ENCODE peak calls at places on chromosomes 13 and 19, in eight cellular contexts. One of them, this sample, is unnamed.

GRCh38 chr19:31220540-31220939 is 128.7 kb downstream of the TSHZ3 start:
- DNase-seq in AG09309: no peak
- DNase-seq in BE2C: peak
- DNase-seq in adrenal gland: no peak
- DNase-seq in IMR-90: no peak
- DNase-seq in uterus: no peak
- DNase-seq in AG04450: no peak
- DNase-seq in fibroblast of mammary gland: peak
- DNase-seq in this sample: peak

GRCh38 chr13:48567521-48568331 is 34.8 kb upstream of the RCBTB2 start:
- DNase-seq in AG09309: no peak
- DNase-seq in BE2C: no peak
- DNase-seq in adrenal gland: peak
- DNase-seq in IMR-90: no peak
- DNase-seq in uterus: no peak
- DNase-seq in AG04450: no peak
- DNase-seq in fibroblast of mammary gland: peak
- DNase-seq in this sample: peak

GRCh38 chr19:23070353-23070781 is 46.5 kb upstream of the ZNF730 start:
- DNase-seq in AG09309: no peak
- DNase-seq in BE2C: peak
- DNase-seq in adrenal gland: no peak
- DNase-seq in IMR-90: peak
- DNase-seq in uterus: peak
- DNase-seq in AG04450: no peak
- DNase-seq in fibroblast of mammary gland: peak
- DNase-seq in this sample: peak

GRCh38 chr13:33217256-33217655 is 68.3 kb downstream of the STARD13 start:
- DNase-seq in AG09309: no peak
- DNase-seq in BE2C: peak
- DNase-seq in adrenal gland: no peak
- DNase-seq in IMR-90: no peak
- DNase-seq in uterus: no peak
- DNase-seq in AG04450: no peak
- DNase-seq in fibroblast of mammary gland: no peak
- DNase-seq in this sample: peak

GRCh38 chr13:50386527-50387123 is 371.4 kb downstream of the KCNRG start:
- DNase-seq in AG09309: peak
- DNase-seq in BE2C: peak
- DNase-seq in adrenal gland: no peak
- DNase-seq in IMR-90: peak
- DNase-seq in uterus: peak
- DNase-seq in AG04450: peak
- DNase-seq in fibroblast of mammary gland: peak
- DNase-seq in this sample: no peak

GRCh38 chr13:91133941-91134772 is 213.3 kb upstream of the MIR17HG start:
- DNase-seq in AG09309: peak
- DNase-seq in BE2C: peak
- DNase-seq in adrenal gland: peak
- DNase-seq in IMR-90: peak
- DNase-seq in uterus: no peak
- DNase-seq in AG04450: peak
- DNase-seq in fibroblast of mammary gland: peak
- DNase-seq in this sample: peak

GRCh38 chr13:25468330-25469178 is 96.8 kb downstream of the ATP8A2 start:
- DNase-seq in AG09309: no peak
- DNase-seq in BE2C: peak
- DNase-seq in adrenal gland: no peak
- DNase-seq in IMR-90: no peak
- DNase-seq in uterus: no peak
- DNase-seq in AG04450: no peak
- DNase-seq in fibroblast of mammary gland: no peak
- DNase-seq in this sample: peak

GRCh38 chr19:53608381-53608780 is 23.4 kb upstream of the DPRX start:
- DNase-seq in AG09309: no peak
- DNase-seq in BE2C: no peak
- DNase-seq in adrenal gland: no peak
- DNase-seq in IMR-90: no peak
- DNase-seq in uterus: no peak
- DNase-seq in AG04450: no peak
- DNase-seq in fibroblast of mammary gland: no peak
- DNase-seq in this sample: no peak

GRCh38 chr13:33640832-33641231 is 177.1 kb upstream of the RFC3 start:
- DNase-seq in AG09309: no peak
- DNase-seq in BE2C: no peak
- DNase-seq in adrenal gland: no peak
- DNase-seq in IMR-90: peak
- DNase-seq in uterus: no peak
- DNase-seq in AG04450: no peak
- DNase-seq in fibroblast of mammary gland: peak
- DNase-seq in this sample: peak

GRCh38 chr13:108897955-108898354 is 268.5 kb downstream of the MYO16 start:
- DNase-seq in AG09309: no peak
- DNase-seq in BE2C: no peak
- DNase-seq in adrenal gland: no peak
- DNase-seq in IMR-90: peak
- DNase-seq in uterus: no peak
- DNase-seq in AG04450: no peak
- DNase-seq in fibroblast of mammary gland: peak
- DNase-seq in this sample: no peak

GRCh38 chr19:41377977-41378707 is 1.8 kb downstream of the TMEM91 start:
- DNase-seq in AG09309: no peak
- DNase-seq in BE2C: peak
- DNase-seq in adrenal gland: no peak
- DNase-seq in IMR-90: no peak
- DNase-seq in uterus: peak
- DNase-seq in AG04450: no peak
- DNase-seq in fibroblast of mammary gland: no peak
- DNase-seq in this sample: no peak

GRCh38 chr19:28601723-28602440 is 611.1 kb downstream of the UQCRFS1 start:
- DNase-seq in AG09309: no peak
- DNase-seq in BE2C: no peak
- DNase-seq in adrenal gland: no peak
- DNase-seq in IMR-90: no peak
- DNase-seq in uterus: no peak
- DNase-seq in AG04450: no peak
- DNase-seq in fibroblast of mammary gland: no peak
- DNase-seq in this sample: no peak

GRCh38 chr13:79483302-79483701 is 2.3 kb downstream of the NDFIP2 start:
- DNase-seq in AG09309: peak
- DNase-seq in BE2C: no peak
- DNase-seq in adrenal gland: no peak
- DNase-seq in IMR-90: peak
- DNase-seq in uterus: no peak
- DNase-seq in AG04450: no peak
- DNase-seq in fibroblast of mammary gland: peak
- DNase-seq in this sample: peak

GRCh38 chr13:49690133-49690989 is 925 bp downstream of the EBPL start:
- DNase-seq in AG09309: no peak
- DNase-seq in BE2C: peak
- DNase-seq in adrenal gland: peak
- DNase-seq in IMR-90: peak
- DNase-seq in uterus: no peak
- DNase-seq in AG04450: peak
- DNase-seq in fibroblast of mammary gland: peak
- DNase-seq in this sample: peak

GRCh38 chr19:52336117-52336811 is at the start of gene ZNF610:
- DNase-seq in AG09309: peak
- DNase-seq in BE2C: peak
- DNase-seq in adrenal gland: peak
- DNase-seq in IMR-90: peak
- DNase-seq in uterus: peak
- DNase-seq in AG04450: peak
- DNase-seq in fibroblast of mammary gland: peak
- DNase-seq in this sample: peak

GRCh38 chr19:12778020-12778904 is 2.9 kb upstream of the HOOK2 start:
- DNase-seq in AG09309: no peak
- DNase-seq in BE2C: peak
- DNase-seq in adrenal gland: peak
- DNase-seq in IMR-90: peak
- DNase-seq in uterus: peak
- DNase-seq in AG04450: no peak
- DNase-seq in fibroblast of mammary gland: peak
- DNase-seq in this sample: peak

GRCh38 chr19:37227996-37228395 is 10.0 kb downstream of the ZNF383 start:
- DNase-seq in AG09309: no peak
- DNase-seq in BE2C: peak
- DNase-seq in adrenal gland: no peak
- DNase-seq in IMR-90: no peak
- DNase-seq in uterus: no peak
- DNase-seq in AG04450: no peak
- DNase-seq in fibroblast of mammary gland: peak
- DNase-seq in this sample: peak

GRCh38 chr19:23283925-23284324 is 33.7 kb upstream of the ZNF724 start:
- DNase-seq in AG09309: no peak
- DNase-seq in BE2C: peak
- DNase-seq in adrenal gland: peak
- DNase-seq in IMR-90: peak
- DNase-seq in uterus: peak
- DNase-seq in AG04450: no peak
- DNase-seq in fibroblast of mammary gland: peak
- DNase-seq in this sample: peak

GRCh38 chr13:91493442-91493841 is 95.0 kb downstream of the GPC5 start:
- DNase-seq in AG09309: no peak
- DNase-seq in BE2C: no peak
- DNase-seq in adrenal gland: no peak
- DNase-seq in IMR-90: no peak
- DNase-seq in uterus: no peak
- DNase-seq in AG04450: no peak
- DNase-seq in fibroblast of mammary gland: no peak
- DNase-seq in this sample: no peak

GRCh38 chr19:44992336-44993163 is 8.7 kb upstream of the RELB start:
- DNase-seq in AG09309: no peak
- DNase-seq in BE2C: no peak
- DNase-seq in adrenal gland: no peak
- DNase-seq in IMR-90: no peak
- DNase-seq in uterus: no peak
- DNase-seq in AG04450: no peak
- DNase-seq in fibroblast of mammary gland: no peak
- DNase-seq in this sample: no peak

GRCh38 chr19:37903096-37903495 is 3.3 kb downstream of the WDR87 start:
- DNase-seq in AG09309: no peak
- DNase-seq in BE2C: no peak
- DNase-seq in adrenal gland: no peak
- DNase-seq in IMR-90: no peak
- DNase-seq in uterus: no peak
- DNase-seq in AG04450: no peak
- DNase-seq in fibroblast of mammary gland: no peak
- DNase-seq in this sample: no peak

GRCh38 chr13:41500501-41500900 is 43.2 kb downstream of the RGCC start:
- DNase-seq in AG09309: no peak
- DNase-seq in BE2C: no peak
- DNase-seq in adrenal gland: no peak
- DNase-seq in IMR-90: no peak
- DNase-seq in uterus: no peak
- DNase-seq in AG04450: no peak
- DNase-seq in fibroblast of mammary gland: peak
- DNase-seq in this sample: peak

GRCh38 chr19:48511800-48512503 is at the start of gene LMTK3:
- DNase-seq in AG09309: no peak
- DNase-seq in BE2C: peak
- DNase-seq in adrenal gland: peak
- DNase-seq in IMR-90: peak
- DNase-seq in uterus: no peak
- DNase-seq in AG04450: no peak
- DNase-seq in fibroblast of mammary gland: peak
- DNase-seq in this sample: no peak

GRCh38 chr13:75217949-75218348 is 264.0 kb downstream of the TBC1D4 start:
- DNase-seq in AG09309: peak
- DNase-seq in BE2C: no peak
- DNase-seq in adrenal gland: no peak
- DNase-seq in IMR-90: peak
- DNase-seq in uterus: no peak
- DNase-seq in AG04450: no peak
- DNase-seq in fibroblast of mammary gland: peak
- DNase-seq in this sample: no peak
- TF ChIP-seq CTCF in AG09309: peak
- TF ChIP-seq CTCF in BE2C: no peak
- TF ChIP-seq CTCF in adrenal gland: no peak
- TF ChIP-seq CTCF in IMR-90: no peak
- TF ChIP-seq CTCF in uterus: no peak
- TF ChIP-seq CTCF in AG04450: no peak
- TF ChIP-seq CTCF in fibroblast of mammary gland: no peak
- TF ChIP-seq CTCF in this sample: no peak

DNA sequence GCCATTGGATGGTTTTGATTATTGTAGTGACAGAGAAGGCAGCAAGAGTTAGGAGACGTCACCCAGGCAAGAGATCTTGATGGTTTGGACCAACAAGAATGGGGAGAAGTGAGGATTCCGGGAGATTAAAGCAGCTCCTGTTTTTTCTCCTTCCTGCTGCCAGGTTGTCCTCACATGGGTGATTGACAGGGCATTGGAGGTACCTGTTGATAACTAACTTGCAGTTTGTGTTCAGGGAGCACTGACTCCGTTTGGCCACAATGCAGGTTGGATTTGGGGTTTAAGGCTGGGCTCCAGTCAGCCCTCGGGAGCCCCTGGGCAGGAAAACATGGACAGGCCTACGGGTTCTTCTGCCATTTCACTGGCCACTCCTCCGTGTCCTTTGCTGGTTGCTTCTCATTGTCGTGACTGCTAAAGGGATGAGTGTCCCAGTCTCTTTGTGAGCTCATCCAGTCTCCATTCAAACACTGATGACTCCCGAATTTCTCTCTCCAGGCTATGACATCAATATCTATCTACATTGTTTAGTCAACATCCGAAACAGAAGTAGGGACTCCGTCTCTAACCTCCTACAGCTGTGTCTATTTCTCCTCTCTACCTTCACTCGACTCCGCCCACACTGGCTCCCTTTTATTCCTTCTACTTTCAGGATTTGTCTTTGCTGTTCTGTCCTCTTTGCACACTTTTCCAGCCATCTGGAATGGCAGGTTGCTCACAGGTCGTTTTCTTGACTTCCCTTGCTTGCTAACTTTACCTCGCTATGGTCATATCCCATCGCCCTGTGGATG is 1.3 kb upstream of the PTOV1 start:
- DNase-seq in AG09309: no peak
- DNase-seq in BE2C: no peak
- DNase-seq in adrenal gland: no peak
- DNase-seq in IMR-90: no peak
- DNase-seq in uterus: no peak
- DNase-seq in AG04450: no peak
- DNase-seq in fibroblast of mammary gland: no peak
- DNase-seq in this sample: no peak
- H3K4me3 ChIP-seq in AG09309: no peak
- H3K4me3 ChIP-seq in BE2C: peak
- H3K4me3 ChIP-seq in adrenal gland: no peak
- H3K4me3 ChIP-seq in IMR-90: no peak
- H3K4me3 ChIP-seq in uterus: no peak
- H3K4me3 ChIP-seq in AG04450: no peak
- H3K4me3 ChIP-seq in fibroblast of mammary gland: peak
- H3K4me3 ChIP-seq in this sample: peak

GRCh38 chr19:30214651-30215051 is 157.5 kb upstream of the ZNF536 start:
- DNase-seq in AG09309: no peak
- DNase-seq in BE2C: no peak
- DNase-seq in adrenal gland: no peak
- DNase-seq in IMR-90: no peak
- DNase-seq in uterus: no peak
- DNase-seq in AG04450: no peak
- DNase-seq in fibroblast of mammary gland: no peak
- DNase-seq in this sample: no peak
- TF ChIP-seq CTCF in AG09309: no peak
- TF ChIP-seq CTCF in BE2C: no peak
- TF ChIP-seq CTCF in adrenal gland: no peak
- TF ChIP-seq CTCF in IMR-90: no peak
- TF ChIP-seq CTCF in uterus: no peak
- TF ChIP-seq CTCF in AG04450: no peak
- TF ChIP-seq CTCF in fibroblast of mammary gland: no peak
- TF ChIP-seq CTCF in this sample: no peak

GRCh38 chr13:21016487-21016886 is 44.9 kb downstream of the LATS2 start:
- DNase-seq in AG09309: no peak
- DNase-seq in BE2C: no peak
- DNase-seq in adrenal gland: no peak
- DNase-seq in IMR-90: no peak
- DNase-seq in uterus: no peak
- DNase-seq in AG04450: no peak
- DNase-seq in fibroblast of mammary gland: no peak
- DNase-seq in this sample: no peak
- H3K4me3 ChIP-seq in AG09309: no peak
- H3K4me3 ChIP-seq in BE2C: no peak
- H3K4me3 ChIP-seq in adrenal gland: no peak
- H3K4me3 ChIP-seq in IMR-90: no peak
- H3K4me3 ChIP-seq in uterus: peak
- H3K4me3 ChIP-seq in AG04450: no peak
- H3K4me3 ChIP-seq in fibroblast of mammary gland: no peak
- H3K4me3 ChIP-seq in this sample: no peak

This sample was measured in epithelial cell of esophagus.